ENCODE peak calls at places on chromosomes 13 and 19, in ten cellular contexts. U is stimulated activated CD4-positive, alpha-beta T cell treated with anti-CD3 and anti-CD28 coated beads, Interleukin-15, amount 100 ng/mL, for 24 hours; S is GM19239; H is fibroblast of pulmonary artery; Q is C1 segment of cervical spinal cord; W is mucosa of descending colon; Z is NCI-H1436 treated with DMSO at 0.1 percent for 48 hours; N is GDM1; D is HFF-Myc; Y is cerebellar cortex. X is an unnamed sample.

GRCh38 chr13:74904547-74904946 is 577.4 kb downstream of the TBC1D4 start:
- DNase-seq in U (no peak), S (no peak), H (no peak), Q (no peak), W (no peak), Z (no peak), N (no peak), D (no peak), Y (no peak), X (no peak)

GRCh38 chr13:111051656-111052232 is 63.4 kb upstream of the ARHGEF7 start:
- DNase-seq in U (no peak), S (no peak), H (no peak), Q (no peak), W (no peak), Z (no peak), N (no peak), D (no peak), Y (no peak), X (no peak)

GRCh38 chr13:51645154-51645650 is 60.9 kb downstream of the WDFY2 start:
- DNase-seq in U (no peak), S (no peak), H (peak), Q (no peak), W (no peak), Z (no peak), N (no peak), D (no peak), Y (no peak), X (no peak)

GRCh38 chr13:70842062-70842644 is 733.9 kb upstream of the KLHL1 start:
- DNase-seq in U (no peak), S (no peak), H (no peak), Q (no peak), W (no peak), Z (no peak), N (no peak), D (no peak), Y (no peak), X (no peak)

GRCh38 chr19:22735911-22736645 is 47.9 kb downstream of the ZNF99 start:
- DNase-seq in U (no peak), S (no peak), H (no peak), Q (no peak), W (no peak), Z (no peak), N (no peak), D (no peak), Y (no peak), X (no peak)

GRCh38 chr19:42422092-42422575 is 5.1 kb downstream of the LIPE start:
- DNase-seq in U (no peak), S (no peak), H (no peak), Q (no peak), W (no peak), Z (no peak), N (no peak), D (no peak), Y (no peak), X (no peak)

GRCh38 chr13:99572131-99572530 is 70.9 kb downstream of the TM9SF2 start:
- DNase-seq in U (no peak), S (no peak), H (peak), Q (no peak), W (no peak), Z (no peak), N (no peak), D (no peak), Y (no peak), X (no peak)

GRCh38 chr13:79775830-79776229 is 294.9 kb downstream of the NDFIP2 start:
- DNase-seq in U (no peak), S (no peak), H (peak), Q (no peak), W (peak), Z (no peak), N (peak), D (peak), Y (peak), X (no peak)

GRCh38 chr19:41906916-41907680 is 21.2 kb downstream of the ERFL start:
- DNase-seq in U (no peak), S (no peak), H (no peak), Q (no peak), W (no peak), Z (no peak), N (no peak), D (no peak), Y (no peak), X (no peak)

GRCh38 chr19:10551698-10552301 is 8.1 kb downstream of the ATG4D start:
- DNase-seq in U (peak), S (no peak), H (peak), Q (no peak), W (peak), Z (no peak), N (peak), D (peak), Y (no peak), X (no peak)

GRCh38 chr13:31670831-31671617 is 68.3 kb upstream of the RXFP2 start:
- DNase-seq in U (no peak), S (no peak), H (peak), Q (no peak), W (no peak), Z (no peak), N (no peak), D (peak), Y (no peak), X (no peak)

GRCh38 chr13:114073881-114074551 is 58.4 kb downstream of the RASA3 start:
- DNase-seq in U (no peak), S (no peak), H (no peak), Q (no peak), W (no peak), Z (no peak), N (no peak), D (no peak), Y (no peak), X (no peak)

GRCh38 chr19:55600336-55601028 is 394 bp downstream of the ZNF524 start:
- DNase-seq in U (peak), S (no peak), H (no peak), Q (peak), W (no peak), Z (peak), N (peak), D (no peak), Y (peak), X (no peak)

GRCh38 chr19:13005861-13006370 is 10.6 kb downstream of the NFIX start:
- DNase-seq in U (no peak), S (no peak), H (no peak), Q (no peak), W (no peak), Z (no peak), N (no peak), D (no peak), Y (no peak), X (no peak)

GRCh38 chr19:31261019-31261595 is 88.1 kb downstream of the TSHZ3 start:
- DNase-seq in U (no peak), S (no peak), H (no peak), Q (no peak), W (no peak), Z (no peak), N (no peak), D (no peak), Y (no peak), X (no peak)

GRCh38 chr13:31207630-31208549 is 8.1 kb downstream of the B3GLCT start:
- DNase-seq in U (no peak), S (no peak), H (peak), Q (no peak), W (no peak), Z (no peak), N (no peak), D (no peak), Y (no peak), X (no peak)

GRCh38 chr13:111035861-111036260 is 79.2 kb upstream of the ARHGEF7 start:
- DNase-seq in U (no peak), S (no peak), H (no peak), Q (no peak), W (no peak), Z (no peak), N (no peak), D (no peak), Y (no peak), X (no peak)

GRCh38 chr13:71863249-71863648 is 3.8 kb downstream of the DACH1 start:
- DNase-seq in U (no peak), S (no peak), H (no peak), Q (no peak), W (no peak), Z (no peak), N (no peak), D (no peak), Y (no peak), X (no peak)

GRCh38 chr13:23722726-23723453 is 152.7 kb downstream of the TNFRSF19 start:
- DNase-seq in U (no peak), S (no peak), H (no peak), Q (no peak), W (no peak), Z (no peak), N (no peak), D (no peak), Y (no peak), X (no peak)

GRCh38 chr19:56720281-56720680 is 48.7 kb upstream of the ZNF835 start:
- DNase-seq in U (no peak), S (no peak), H (no peak), Q (peak), W (no peak), Z (no peak), N (no peak), D (no peak), Y (no peak), X (no peak)

GRCh38 chr13:101942038-101942437 is 459.8 kb downstream of the FGF14 start:
- DNase-seq in U (no peak), S (no peak), H (peak), Q (no peak), W (no peak), Z (peak), N (no peak), D (no peak), Y (peak), X (no peak)

GRCh38 chr13:23922005-23922932 is 25.0 kb upstream of the C1QTNF9B start:
- DNase-seq in U (no peak), S (no peak), H (peak), Q (no peak), W (no peak), Z (no peak), N (no peak), D (no peak), Y (no peak), X (no peak)

GRCh38 chr19:4051175-4052101 is 15.3 kb downstream of the ZBTB7A start:
- DNase-seq in U (peak), S (no peak), H (no peak), Q (peak), W (peak), Z (no peak), N (no peak), D (no peak), Y (no peak), X (peak)

GRCh38 chr13:45178349-45179142 is 22.3 kb downstream of the KCTD4 start:
- DNase-seq in U (no peak), S (no peak), H (peak), Q (no peak), W (no peak), Z (no peak), N (no peak), D (no peak), Y (no peak), X (no peak)

GRCh38 chr13:44331446-44331845 is 42.2 kb upstream of the SERP2 start:
- DNase-seq in U (peak), S (no peak), H (peak), Q (no peak), W (no peak), Z (no peak), N (no peak), D (no peak), Y (no peak), X (no peak)

GRCh38 chr13:24183741-24184182 is 23.2 kb downstream of the SPATA13 start:
- DNase-seq in U (no peak), S (no peak), H (no peak), Q (no peak), W (peak), Z (no peak), N (no peak), D (no peak), Y (no peak), X (no peak)

GRCh38 chr19:17001603-17002183 is 24.9 kb downstream of the CPAMD8 start:
- DNase-seq in U (peak), S (no peak), H (no peak), Q (no peak), W (peak), Z (no peak), N (no peak), D (no peak), Y (no peak), X (peak)

GRCh38 chr13:22107549-22107948 is 436.7 kb downstream of the FGF9 start:
- DNase-seq in U (no peak), S (no peak), H (no peak), Q (no peak), W (no peak), Z (no peak), N (no peak), D (no peak), Y (no peak), X (no peak)

GRCh38 chr19:8320564-8321066 is 560 bp downstream of the NDUFA7 start:
- DNase-seq in U (no peak), S (no peak), H (no peak), Q (no peak), W (no peak), Z (no peak), N (no peak), D (no peak), Y (no peak), X (no peak)

GRCh38 chr13:105979586-105979985 is 555.9 kb downstream of the EFNB2 start:
- DNase-seq in U (no peak), S (no peak), H (peak), Q (no peak), W (peak), Z (no peak), N (no peak), D (no peak), Y (no peak), X (no peak)

GRCh38 chr19:41604831-41605230 is 22.0 kb downstream of the CEACAM4 start:
- DNase-seq in U (no peak), S (no peak), H (no peak), Q (no peak), W (no peak), Z (no peak), N (no peak), D (no peak), Y (no peak), X (no peak)

GRCh38 chr13:93476175-93476574 is 249.6 kb downstream of the GPC6 start:
- DNase-seq in U (no peak), S (no peak), H (peak), Q (no peak), W (no peak), Z (no peak), N (no peak), D (no peak), Y (no peak), X (no peak)

GRCh38 chr13:42373048-42373812 is 101.3 kb downstream of the AKAP11 start:
- DNase-seq in U (no peak), S (no peak), H (no peak), Q (no peak), W (no peak), Z (no peak), N (no peak), D (no peak), Y (no peak), X (no peak)

GRCh38 chr13:27556109-27556508 is 64.2 kb downstream of the LNX2 start:
- DNase-seq in U (no peak), S (no peak), H (peak), Q (no peak), W (no peak), Z (no peak), N (peak), D (no peak), Y (no peak), X (no peak)

GRCh38 chr19:5434970-5435641 is 20.1 kb upstream of the ZNRF4 start:
- DNase-seq in U (peak), S (no peak), H (peak), Q (no peak), W (no peak), Z (no peak), N (no peak), D (peak), Y (no peak), X (no peak)

GRCh38 chr13:75687145-75687763 is 51.1 kb downstream of the LMO7 start:
- DNase-seq in U (no peak), S (no peak), H (peak), Q (no peak), W (no peak), Z (no peak), N (no peak), D (peak), Y (peak), X (no peak)

GRCh38 chr19:4474504-4475136 is 2.5 kb downstream of the HDGFL2 start:
- DNase-seq in U (peak), S (peak), H (peak), Q (peak), W (no peak), Z (peak), N (no peak), D (no peak), Y (peak), X (no peak)

GRCh38 chr19:3868770-3869456 is at the start of gene ZFR2:
- DNase-seq in U (peak), S (no peak), H (no peak), Q (no peak), W (no peak), Z (no peak), N (no peak), D (no peak), Y (peak), X (no peak)

X was measured in stimulated activated effector memory CD8-positive, alpha-beta T cell treated with anti-CD3 and anti-CD28 coated beads, Interleukin-12 subunit alpha, Interleukin-12 subunit beta, amount 100 ng/mL, for 72 hours.